ENCODE peak calls at places on chromosomes 4 and X, in six cellular contexts. Q is HCT116, F is upper lobe of left lung, T is stomach, Z is upper lobe of right lung, M is left ventricle myocardium inferior. V is an unnamed sample.

GRCh38 chr4:123666486-123666885 is 269.9 kb downstream of the SPRY1 start:
- DNase-seq in Q (no peak), F (no peak), T (no peak), Z (no peak), M (no peak), V (no peak)

GRCh38 chr4:11470709-11471441 is 42.2 kb upstream of the HS3ST1 start:
- DNase-seq in Q (no peak), F (no peak), T (no peak), Z (no peak), M (no peak), V (no peak)

GRCh38 chr4:3308691-3309090 is 15.9 kb downstream of the RGS12 start:
- DNase-seq in Q (no peak), F (peak; percentile 15), T (no peak), Z (peak; percentile 42), M (no peak), V (no peak)

GRCh38 chr4:156962551-156962974 is 9.0 kb downstream of the PDGFC start:
- DNase-seq in Q (no peak), F (peak; percentile 25), T (peak; percentile 60), Z (no peak), M (no peak), V (no peak)

GRCh38 chr4:180798016-180798574 is 1445.1 kb upstream of the TENM3 start:
- DNase-seq in Q (no peak), F (no peak), T (no peak), Z (no peak), M (no peak), V (no peak)

GRCh38 chr4:38760915-38761314 is 21.9 kb downstream of the TLR10 start:
- DNase-seq in Q (no peak), F (no peak), T (no peak), Z (no peak), M (no peak), V (no peak)

GRCh38 chr4:151472297-151472696 is 63.3 kb downstream of the FHIP1A start:
- DNase-seq in Q (no peak), F (no peak), T (no peak), Z (no peak), M (no peak), V (no peak)

GRCh38 chr4:26717332-26717731 is 133.4 kb downstream of the TBC1D19 start:
- DNase-seq in Q (peak; percentile 4), F (no peak), T (no peak), Z (no peak), M (no peak), V (no peak)

GRCh38 chrX:426881-427280 is 40.2 kb upstream of the PPP2R3B start:
- DNase-seq in Q (no peak), F (no peak), T (no peak), Z (no peak), M (no peak), V (no peak)

GRCh38 chrX:39772057-39772832 is 325.5 kb downstream of the BCOR start:
- DNase-seq in Q (no peak), F (peak; percentile 36), T (peak; percentile 30), Z (no peak), M (no peak), V (peak; percentile 68)

GRCh38 chrX:9525511-9526248 is 60.8 kb downstream of the TBL1X start:
- DNase-seq in Q (no peak), F (no peak), T (no peak), Z (no peak), M (no peak), V (no peak)
- H3K27ac ChIP-seq in Q (no peak overlapping the region), F (no peak overlapping the region), T (no peak overlapping the region), Z (no peak overlapping the region), M (no peak overlapping the region), V (no peak overlapping the region)

GRCh38 chr4:137655286-137655685 is 123.0 kb upstream of the PCDH18 start:
- DNase-seq in Q (no peak), F (no peak), T (no peak), Z (no peak), M (no peak), V (no peak)

GRCh38 chr4:137660211-137660610 is 127.9 kb upstream of the PCDH18 start:
- DNase-seq in Q (no peak), F (no peak), T (no peak), Z (no peak), M (no peak), V (no peak)

GRCh38 chr4:137651128-137651527 is 118.8 kb upstream of the PCDH18 start:
- DNase-seq in Q (no peak), F (no peak), T (no peak), Z (no peak), M (no peak), V (no peak)

GRCh38 chr4:137659431-137659830 is 127.1 kb upstream of the PCDH18 start:
- DNase-seq in Q (no peak), F (no peak), T (no peak), Z (no peak), M (no peak), V (no peak)

GRCh38 chr4:137656661-137657060 is 124.4 kb upstream of the PCDH18 start:
- DNase-seq in Q (no peak), F (no peak), T (no peak), Z (no peak), M (no peak), V (no peak)
- TF ChIP-seq CTCF in Q (no peak), F (no peak), T (no peak), Z (no peak), M (no peak), V (no peak)

GRCh38 chr4:7206856-7207567 is 14.7 kb downstream of the SORCS2 start:
- DNase-seq in Q (no peak), F (peak; percentile 81), T (peak; percentile 64), Z (peak; percentile 89), M (peak; percentile 86), V (peak; percentile 44)
- H3K4me1 ChIP-seq in Q (peaks cover 23% of the 10 kb centered on the region), F (peaks cover 14% of the 10 kb centered on the region), T (peaks cover 7% of the 10 kb centered on the region), Z (peaks cover 18% of the 10 kb centered on the region), M (peaks cover 25% of the 10 kb centered on the region), V (no peaks in the 10 kb centered on the region)

DNA sequence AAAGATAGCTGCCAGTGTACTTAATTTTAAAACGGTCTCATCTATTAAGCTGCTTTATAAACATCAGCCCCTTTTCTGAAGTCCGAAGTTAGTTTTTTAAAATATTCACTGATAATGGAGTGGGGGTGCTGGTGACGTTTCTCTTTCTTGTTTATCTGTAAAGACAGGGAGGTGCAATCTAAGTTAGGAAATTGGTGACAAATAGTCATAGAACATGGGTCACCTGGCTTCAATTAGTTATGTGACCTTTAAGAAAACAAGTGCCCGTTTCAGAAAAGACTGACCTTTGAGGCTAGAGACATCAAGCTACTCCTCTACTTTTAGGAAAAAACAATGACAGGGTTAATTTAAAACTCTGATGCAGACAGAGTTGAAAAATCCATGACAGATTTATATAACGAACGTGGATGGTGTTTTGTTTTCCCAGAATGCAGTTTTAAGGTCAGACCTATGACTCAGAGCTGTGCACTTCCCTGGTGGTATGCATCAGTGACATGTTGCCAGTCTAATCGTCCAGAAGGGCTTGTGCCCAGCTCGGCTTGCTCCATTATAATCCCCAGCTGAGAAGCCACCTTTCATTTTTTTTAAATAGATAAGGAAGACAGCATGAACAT is 38.2 kb downstream of the FHL1 start:
- DNase-seq in Q (peak; percentile 2), F (no peak), T (no peak), Z (no peak), M (no peak), V (no peak)
- H3K27ac ChIP-seq in Q (no peak overlapping the region), F (no peak overlapping the region), T (no peak overlapping the region), Z (no peak overlapping the region), M (peak overlapping the region; percentile 87), V (no peak overlapping the region)

GRCh38 chrX:130981836-130982235 is 76.3 kb upstream of the ARHGAP36 start:
- DNase-seq in Q (no peak), F (no peak), T (no peak), Z (no peak), M (no peak), V (no peak)

GRCh38 chrX:130974323-130974722 is 71.3 kb upstream of the ENOX2 start:
- DNase-seq in Q (no peak), F (no peak), T (no peak), Z (no peak), M (no peak), V (no peak)

GRCh38 chrX:130975947-130976346 is 72.9 kb upstream of the ENOX2 start:
- DNase-seq in Q (peak; percentile 31), F (no peak), T (no peak), Z (no peak), M (no peak), V (peak; percentile 18)
- TF ChIP-seq CTCF in Q (peak; percentile 40), F (no peak), T (no peak), Z (peak; percentile 38), M (peak; percentile 58), V (peak; percentile 39)

GRCh38 chr4:100289530-100289888 is 99.2 kb upstream of the DDIT4L start:
- DNase-seq in Q (no peak), F (no peak), T (no peak), Z (no peak), M (no peak), V (no peak)
- H3K4me1 ChIP-seq in Q (no peaks in the 10 kb centered on the region), F (no peaks in the 10 kb centered on the region), T (no peaks in the 10 kb centered on the region), Z (no peaks in the 10 kb centered on the region), M (peaks cover 8% of the 10 kb centered on the region), V (no peaks in the 10 kb centered on the region)

GRCh38 chr4:48746608-48747374 is 33.3 kb downstream of the FRYL start:
- DNase-seq in Q (no peak), F (no peak), T (no peak), Z (no peak), M (no peak), V (no peak)
- H3K27ac ChIP-seq in Q (no peak overlapping the region), F (no peak overlapping the region), T (no peak overlapping the region), Z (no peak overlapping the region), M (no peak overlapping the region), V (no peak overlapping the region)

GRCh38 chrX:27555514-27555913 is 34.6 kb upstream of the DCAF8L2 start:
- DNase-seq in Q (no peak), F (no peak), T (no peak), Z (no peak), M (no peak), V (no peak)
- TF ChIP-seq CTCF in Q (peak; percentile 46), F (no peak), T (no peak), Z (peak; percentile 38), M (peak; percentile 59), V (peak; percentile 43)